ENCODE peak calls at places on chromosomes 1 and 21, in ten cellular contexts. N is ovary, R is heart left ventricle, F is pancreas, X is BJ, Y is AG04449, J is cardiac muscle cell, H is mesendoderm, G is cardiac fibroblast, T is Karpas-422. L is an unnamed sample.

GRCh38 chr21:45150630-45151265 is 76.4 kb downstream of the ADARB1 start:
- DNase-seq in N (no peak), R (peak), F (no peak), X (no peak), Y (no peak), J (no peak), H (no peak), G (no peak), T (no peak), L (no peak)

GRCh38 chr1:186144505-186144904 is 230.5 kb downstream of the TPR start:
- DNase-seq in N (no peak), R (no peak), F (no peak), X (no peak), Y (no peak), J (peak), H (no peak), G (peak), T (no peak), L (no peak)

GRCh38 chr1:12478612-12478985 is 139.4 kb downstream of the DHRS3 start:
- DNase-seq in N (peak), R (no peak), F (no peak), X (no peak), Y (no peak), J (no peak), H (no peak), G (no peak), T (no peak), L (no peak)

GRCh38 chr1:1597275-1597930 is 2.5 kb downstream of the FNDC10 start:
- DNase-seq in N (no peak), R (no peak), F (no peak), X (no peak), Y (no peak), J (no peak), H (peak), G (peak), T (peak), L (no peak)

GRCh38 chr1:183278736-183279591 is 92.9 kb downstream of the LAMC2 start:
- DNase-seq in N (no peak), R (no peak), F (no peak), X (peak), Y (no peak), J (peak), H (peak), G (peak), T (peak), L (no peak)

GRCh38 chr1:29601021-29601420 is 364.7 kb downstream of the PTPRU start:
- DNase-seq in N (no peak), R (no peak), F (no peak), X (no peak), Y (no peak), J (no peak), H (no peak), G (no peak), T (no peak), L (peak)

GRCh38 chr1:103333141-103333540 is 192.4 kb upstream of the RNPC3 start:
- DNase-seq in N (no peak), R (no peak), F (no peak), X (no peak), Y (no peak), J (no peak), H (no peak), G (no peak), T (no peak), L (no peak)

GRCh38 chr21:30257773-30258172 is 25.0 kb downstream of the KRTAP24-1 start:
- DNase-seq in N (no peak), R (no peak), F (no peak), X (no peak), Y (no peak), J (peak), H (peak), G (peak), T (peak), L (no peak)

GRCh38 chr1:229620876-229621275 is 5.0 kb downstream of the TAF5L start:
- DNase-seq in N (no peak), R (no peak), F (no peak), X (no peak), Y (no peak), J (peak), H (no peak), G (peak), T (no peak), L (no peak)

GRCh38 chr1:31299365-31299764 is 2.5 kb downstream of the ZCCHC17 start:
- DNase-seq in N (no peak), R (no peak), F (no peak), X (no peak), Y (no peak), J (peak), H (no peak), G (peak), T (no peak), L (no peak)

GRCh38 chr1:166840309-166841302 is 1.3 kb downstream of the POGK start:
- DNase-seq in N (no peak), R (no peak), F (peak), X (no peak), Y (no peak), J (peak), H (peak), G (peak), T (peak), L (no peak)

GRCh38 chr1:242017580-242018233 is 18.8 kb upstream of the MAP1LC3C start:
- DNase-seq in N (peak), R (peak), F (peak), X (no peak), Y (no peak), J (peak), H (peak), G (peak), T (peak), L (no peak)

GRCh38 chr21:23936224-23936623 is 1671.1 kb downstream of the MRPL39 start:
- DNase-seq in N (no peak), R (no peak), F (no peak), X (no peak), Y (peak), J (peak), H (peak), G (peak), T (no peak), L (no peak)

GRCh38 chr1:226061793-226062557 is 541 bp upstream of the H3-3A start:
- DNase-seq in N (peak), R (peak), F (peak), X (no peak), Y (no peak), J (peak), H (peak), G (peak), T (no peak), L (peak)

GRCh38 chr21:31630062-31630711 is 29.3 kb upstream of the SOD1 start:
- DNase-seq in N (no peak), R (no peak), F (peak), X (peak), Y (peak), J (peak), H (no peak), G (peak), T (no peak), L (no peak)

GRCh38 chr1:111471012-111471411 is 2.8 kb upstream of the C1orf162 start:
- DNase-seq in N (no peak), R (peak), F (no peak), X (no peak), Y (no peak), J (no peak), H (no peak), G (no peak), T (peak), L (no peak)

GRCh38 chr21:45383615-45384201 is 21.3 kb upstream of the COL18A1 start:
- DNase-seq in N (peak), R (peak), F (peak), X (no peak), Y (no peak), J (no peak), H (peak), G (no peak), T (no peak), L (no peak)

GRCh38 chr21:41011968-41012367 is 156.0 kb upstream of the BACE2 start:
- DNase-seq in N (no peak), R (no peak), F (no peak), X (no peak), Y (no peak), J (no peak), H (no peak), G (no peak), T (no peak), L (no peak)

GRCh38 chr1:198107041-198107440 is 49.8 kb upstream of the NEK7 start:
- DNase-seq in N (no peak), R (no peak), F (no peak), X (no peak), Y (no peak), J (peak), H (peak), G (peak), T (no peak), L (no peak)

GRCh38 chr1:67715819-67716218 is 30.8 kb downstream of the GADD45A start:
- DNase-seq in N (no peak), R (no peak), F (no peak), X (no peak), Y (no peak), J (no peak), H (no peak), G (no peak), T (no peak), L (no peak)

GRCh38 chr1:153465728-153466625 is 5.5 kb upstream of the S100A7 start:
- DNase-seq in N (peak), R (peak), F (peak), X (no peak), Y (no peak), J (peak), H (peak), G (peak), T (peak), L (no peak)

GRCh38 chr1:200890818-200891773 is 3.6 kb upstream of the INAVA start:
- DNase-seq in N (no peak), R (no peak), F (no peak), X (no peak), Y (no peak), J (peak), H (peak), G (peak), T (no peak), L (no peak)

GRCh38 chr1:200891774-200892157 is 2.9 kb upstream of the INAVA start:
- DNase-seq in N (no peak), R (no peak), F (no peak), X (no peak), Y (no peak), J (no peak), H (peak), G (no peak), T (no peak), L (no peak)

GRCh38 chr1:200893411-200893901 is 1.2 kb upstream of the INAVA start:
- DNase-seq in N (peak), R (no peak), F (no peak), X (no peak), Y (no peak), J (no peak), H (peak), G (no peak), T (no peak), L (no peak)

GRCh38 chr1:200892958-200893357 is 1.7 kb upstream of the INAVA start:
- DNase-seq in N (no peak), R (no peak), F (no peak), X (no peak), Y (no peak), J (no peak), H (no peak), G (no peak), T (no peak), L (no peak)

GRCh38 chr1:200892546-200892945 is 2.2 kb upstream of the INAVA start:
- DNase-seq in N (no peak), R (no peak), F (no peak), X (no peak), Y (no peak), J (no peak), H (peak), G (no peak), T (no peak), L (no peak)
- H3K4me3 ChIP-seq in N (no peak), R (no peak), F (no peak), X (no peak), Y (no peak), J (no peak), H (peak), G (no peak), T (no peak), L (no peak)

DNA sequence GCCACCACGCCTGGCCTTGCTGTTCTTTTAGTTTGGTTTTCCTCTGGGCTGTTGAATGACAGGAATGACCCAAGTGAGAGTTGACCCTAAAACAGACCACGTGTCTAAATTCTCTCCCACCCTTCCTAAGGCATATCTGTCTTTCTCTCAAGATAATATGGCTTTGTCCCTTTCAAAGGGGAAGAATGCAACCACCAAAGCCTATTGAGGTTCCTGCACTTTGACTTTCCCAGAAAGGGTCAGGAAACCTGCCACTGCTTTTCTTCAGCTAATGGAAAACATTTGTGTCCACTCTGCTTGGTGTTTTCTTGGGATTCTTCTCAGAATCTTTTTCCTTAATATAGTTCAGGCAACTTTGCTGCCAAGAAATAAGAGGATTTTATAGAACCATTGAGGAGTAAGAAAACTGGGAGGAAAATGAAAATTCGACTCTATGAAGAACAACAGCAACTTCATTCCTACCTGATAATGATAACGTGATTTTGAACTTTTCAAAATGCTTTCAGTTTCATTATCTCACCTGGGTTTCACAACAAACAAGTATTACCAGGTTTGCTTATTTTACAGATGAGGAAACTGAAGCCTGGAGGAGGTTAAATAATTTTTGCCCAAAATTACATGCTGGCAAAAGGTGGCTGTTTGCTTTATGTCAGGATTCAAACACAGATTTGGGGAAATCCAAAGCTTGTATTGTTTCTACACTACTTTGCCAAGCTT is 6.9 kb downstream of the PLPP3 start:
- DNase-seq in N (no peak), R (no peak), F (no peak), X (no peak), Y (no peak), J (no peak), H (no peak), G (no peak), T (no peak), L (no peak)
- H3K4me3 ChIP-seq in N (no peak), R (no peak), F (no peak), X (no peak), Y (no peak), J (no peak), H (no peak), G (no peak), T (no peak), L (peak)

GRCh38 chr1:24321150-24321549 is 2.0 kb downstream of the GRHL3 start:
- DNase-seq in N (no peak), R (no peak), F (no peak), X (no peak), Y (no peak), J (no peak), H (peak), G (no peak), T (no peak), L (no peak)
- H3K4me3 ChIP-seq in N (no peak), R (peak), F (no peak), X (no peak), Y (no peak), J (no peak), H (no peak), G (no peak), T (peak), L (no peak)

DNA sequence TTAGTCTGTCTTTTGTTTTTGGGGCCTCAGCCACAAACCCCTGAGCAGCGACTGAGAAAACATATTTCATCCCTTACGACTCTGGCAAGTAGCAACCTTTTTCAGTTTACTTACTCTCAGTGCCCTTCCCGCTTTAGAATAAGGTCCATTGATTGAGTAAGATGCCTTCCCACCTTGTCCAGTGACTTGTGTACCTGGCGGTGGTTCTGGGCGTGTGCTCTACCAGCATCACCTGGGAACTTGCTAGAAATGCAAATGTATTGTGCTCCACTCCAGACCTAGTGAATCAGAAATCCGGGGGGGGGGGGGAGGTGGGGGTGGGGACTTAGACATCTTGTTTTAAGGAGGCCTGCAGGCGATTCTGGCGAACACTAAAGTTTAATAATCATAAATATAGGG is 72.1 kb downstream of the S1PR1 start:
- DNase-seq in N (no peak), R (no peak), F (no peak), X (no peak), Y (no peak), J (no peak), H (peak), G (no peak), T (peak), L (no peak)
- H3K4me3 ChIP-seq in N (no peak), R (peak), F (no peak), X (no peak), Y (no peak), J (no peak), H (no peak), G (no peak), T (no peak), L (no peak)

GRCh38 chr1:217137210-217137871 is 414.1 kb upstream of the ESRRG start:
- DNase-seq in N (no peak), R (no peak), F (peak), X (no peak), Y (no peak), J (no peak), H (peak), G (no peak), T (no peak), L (no peak)

GRCh38 chr1:217136895-217137205 is 413.6 kb upstream of the ESRRG start:
- DNase-seq in N (no peak), R (no peak), F (no peak), X (no peak), Y (no peak), J (no peak), H (peak), G (no peak), T (no peak), L (no peak)

GRCh38 chr1:217138839-217139466 is 415.7 kb upstream of the ESRRG start:
- DNase-seq in N (no peak), R (no peak), F (no peak), X (no peak), Y (no peak), J (no peak), H (peak), G (no peak), T (no peak), L (no peak)

GRCh38 chr1:217139513-217139912 is 416.3 kb upstream of the ESRRG start:
- DNase-seq in N (no peak), R (no peak), F (no peak), X (no peak), Y (no peak), J (no peak), H (peak), G (no peak), T (no peak), L (no peak)

GRCh38 chr1:217138173-217138838 is 415.1 kb upstream of the ESRRG start:
- DNase-seq in N (no peak), R (no peak), F (no peak), X (no peak), Y (no peak), J (no peak), H (peak), G (no peak), T (no peak), L (no peak)
- H3K4me3 ChIP-seq in N (no peak), R (no peak), F (peak), X (no peak), Y (no peak), J (no peak), H (no peak), G (no peak), T (no peak), L (peak)

DNA sequence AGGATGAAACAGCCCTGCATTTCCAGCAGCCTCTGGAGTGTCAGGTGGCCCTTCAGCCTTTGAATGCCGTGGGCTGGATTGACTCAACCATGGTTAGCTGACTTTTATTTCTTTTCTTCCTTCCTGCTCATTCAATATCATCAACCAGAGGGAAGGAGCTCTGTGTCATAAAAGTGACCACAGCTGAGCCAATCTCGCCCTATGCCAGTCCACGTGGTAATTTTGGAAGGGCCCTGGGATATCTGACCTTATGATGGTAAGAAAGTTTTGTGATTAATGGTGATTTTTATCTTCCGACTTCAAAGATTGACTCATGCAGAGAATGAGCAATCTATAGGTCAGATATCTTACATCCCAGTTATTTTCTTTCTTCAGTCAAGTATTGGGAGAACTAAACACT is 170.3 kb downstream of the ZC3H11B start:
- DNase-seq in N (no peak), R (no peak), F (no peak), X (no peak), Y (no peak), J (no peak), H (no peak), G (peak), T (no peak), L (no peak)
- H3K4me3 ChIP-seq in N (no peak), R (no peak), F (no peak), X (no peak), Y (no peak), J (no peak), H (no peak), G (no peak), T (no peak), L (no peak)

GRCh38 chr1:16387201-16388185 is 20.5 kb downstream of the SZRD1 start:
- DNase-seq in N (no peak), R (no peak), F (no peak), X (no peak), Y (no peak), J (peak), H (no peak), G (no peak), T (no peak), L (no peak)
- H3K4me3 ChIP-seq in N (peak), R (peak), F (no peak), X (no peak), Y (no peak), J (no peak), H (no peak), G (peak), T (no peak), L (peak)

GRCh38 chr1:156492591-156493080 is 7.9 kb downstream of the MEF2D start:
- DNase-seq in N (no peak), R (peak), F (no peak), X (no peak), Y (no peak), J (no peak), H (no peak), G (no peak), T (peak), L (no peak)

GRCh38 chr1:156490401-156491032 is 10.1 kb downstream of the MEF2D start:
- DNase-seq in N (peak), R (peak), F (no peak), X (no peak), Y (no peak), J (no peak), H (peak), G (no peak), T (peak), L (no peak)

GRCh38 chr1:156493154-156493631 is 7.4 kb downstream of the MEF2D start:
- DNase-seq in N (no peak), R (no peak), F (peak), X (no peak), Y (no peak), J (no peak), H (no peak), G (no peak), T (peak), L (no peak)

GRCh38 chr1:156491151-156491949 is 9.2 kb downstream of the MEF2D start:
- DNase-seq in N (no peak), R (no peak), F (no peak), X (no peak), Y (no peak), J (no peak), H (peak), G (no peak), T (peak), L (no peak)

GRCh38 chr1:156492013-156492590 is 8.5 kb downstream of the MEF2D start:
- DNase-seq in N (no peak), R (no peak), F (no peak), X (no peak), Y (no peak), J (no peak), H (no peak), G (no peak), T (peak), L (no peak)
- H3K4me3 ChIP-seq in N (no peak), R (no peak), F (no peak), X (no peak), Y (no peak), J (no peak), H (no peak), G (no peak), T (peak), L (peak)

DNA sequence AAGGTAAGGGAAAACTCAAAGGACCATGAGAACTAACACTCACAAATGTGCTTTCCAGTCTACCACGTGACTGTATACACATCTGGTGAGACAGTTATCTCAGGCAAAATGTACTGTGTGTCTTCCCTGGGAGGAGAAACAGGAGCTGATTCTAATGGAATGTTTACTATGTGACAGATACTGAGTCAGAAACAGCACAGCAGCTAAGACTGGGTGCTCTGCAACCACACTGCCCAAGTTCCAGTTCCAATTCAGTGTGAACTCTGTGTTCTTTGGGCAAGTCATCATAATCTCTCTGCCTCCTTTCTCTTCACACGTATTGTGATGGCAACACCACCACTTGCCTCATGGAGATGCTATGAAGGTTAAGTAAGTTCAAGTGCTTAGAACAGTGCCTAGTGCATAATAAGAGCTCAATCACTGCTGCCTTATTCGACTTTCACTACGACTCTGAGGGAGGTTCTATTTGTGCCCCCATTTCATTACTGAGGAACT is 79.0 kb downstream of the SLC45A1 start:
- DNase-seq in N (no peak), R (no peak), F (no peak), X (peak), Y (peak), J (peak), H (peak), G (peak), T (peak), L (no peak)
- H3K4me3 ChIP-seq in N (no peak), R (no peak), F (no peak), X (no peak), Y (no peak), J (no peak), H (no peak), G (no peak), T (peak), L (no peak)

L was measured in esophagus muscularis mucosa.